ENCODE peak calls at places on chromosomes 6 and 20, in five cellular contexts. Q, W, P, I and G are unnamed samples.

GRCh38 chr6:117976030-117976651 is 69.1 kb downstream of the SLC35F1 start:
- DNase-seq in Q (peak; percentile 60), W (peak; percentile 46), P (no peak), I (no peak), G (peak; percentile 41)

GRCh38 chr6:116217069-116217468 is 36.8 kb downstream of the TSPYL4 start:
- DNase-seq in Q (peak; percentile 73), W (peak; percentile 70), P (no peak), I (no peak), G (peak; percentile 52)

GRCh38 chr6:56055066-56055465 is 179.7 kb upstream of the BMP5 start:
- DNase-seq in Q (peak; percentile 42), W (peak; percentile 26), P (no peak), I (no peak), G (no peak)

GRCh38 chr6:147046131-147046530 is 158.1 kb upstream of the STXBP5 start:
- DNase-seq in Q (no peak), W (peak; percentile 26), P (no peak), I (no peak), G (no peak)

GRCh38 chr6:44062105-44062770 is 65.0 kb downstream of the MRPL14 start:
- DNase-seq in Q (no peak), W (no peak), P (no peak), I (no peak), G (no peak)

GRCh38 chr20:33697129-33697528 is 10.9 kb upstream of the E2F1 start:
- DNase-seq in Q (peak; percentile 48), W (peak; percentile 89), P (no peak), I (no peak), G (peak; percentile 56)

GRCh38 chr6:106488494-106489369 is 128.2 kb downstream of the CRYBG1 start:
- DNase-seq in Q (peak; percentile 22), W (peak; percentile 25), P (no peak), I (no peak), G (no peak)

GRCh38 chr6:84774174-84775158 is 10.1 kb upstream of the TBX18 start:
- DNase-seq in Q (peak; percentile 74), W (no peak), P (peak; percentile 50), I (no peak), G (peak; percentile 37)

GRCh38 chr20:55172310-55173002 is 697.1 kb downstream of the DOK5 start:
- DNase-seq in Q (no peak), W (no peak), P (no peak), I (no peak), G (peak; percentile 4)

GRCh38 chr20:371755-372542 is 8.6 kb upstream of the TRIB3 start:
- DNase-seq in Q (peak; percentile 97), W (peak; percentile 96), P (no peak), I (peak; percentile 84), G (peak; percentile 99)

GRCh38 chr20:57658447-57659130 is 38.4 kb upstream of the ZBP1 start:
- DNase-seq in Q (no peak), W (no peak), P (peak; percentile 24), I (no peak), G (no peak)

GRCh38 chr6:156437084-156437879 is 339.9 kb upstream of the ARID1B start:
- DNase-seq in Q (no peak), W (no peak), P (no peak), I (no peak), G (peak; percentile 20)

GRCh38 chr6:21771626-21772320 is 178.2 kb downstream of the SOX4 start:
- DNase-seq in Q (peak; percentile 58), W (peak; percentile 40), P (no peak), I (no peak), G (no peak)

GRCh38 chr20:50551288-50551687 is 41.1 kb downstream of the PTPN1 start:
- DNase-seq in Q (no peak), W (no peak), P (no peak), I (no peak), G (no peak)

GRCh38 chr6:115891111-115891669 is 169.5 kb downstream of the FRK start:
- DNase-seq in Q (peak; percentile 65), W (no peak), P (no peak), I (peak; percentile 33), G (no peak)

GRCh38 chr6:125884656-125885055 is 71.9 kb upstream of the HINT3 start:
- DNase-seq in Q (no peak), W (no peak), P (no peak), I (no peak), G (no peak)
- H3K4me3 ChIP-seq in Q (no peak overlapping the region), W (no peak overlapping the region), P (no peak overlapping the region), I (no peak overlapping the region), G (no peak overlapping the region)

DNA sequence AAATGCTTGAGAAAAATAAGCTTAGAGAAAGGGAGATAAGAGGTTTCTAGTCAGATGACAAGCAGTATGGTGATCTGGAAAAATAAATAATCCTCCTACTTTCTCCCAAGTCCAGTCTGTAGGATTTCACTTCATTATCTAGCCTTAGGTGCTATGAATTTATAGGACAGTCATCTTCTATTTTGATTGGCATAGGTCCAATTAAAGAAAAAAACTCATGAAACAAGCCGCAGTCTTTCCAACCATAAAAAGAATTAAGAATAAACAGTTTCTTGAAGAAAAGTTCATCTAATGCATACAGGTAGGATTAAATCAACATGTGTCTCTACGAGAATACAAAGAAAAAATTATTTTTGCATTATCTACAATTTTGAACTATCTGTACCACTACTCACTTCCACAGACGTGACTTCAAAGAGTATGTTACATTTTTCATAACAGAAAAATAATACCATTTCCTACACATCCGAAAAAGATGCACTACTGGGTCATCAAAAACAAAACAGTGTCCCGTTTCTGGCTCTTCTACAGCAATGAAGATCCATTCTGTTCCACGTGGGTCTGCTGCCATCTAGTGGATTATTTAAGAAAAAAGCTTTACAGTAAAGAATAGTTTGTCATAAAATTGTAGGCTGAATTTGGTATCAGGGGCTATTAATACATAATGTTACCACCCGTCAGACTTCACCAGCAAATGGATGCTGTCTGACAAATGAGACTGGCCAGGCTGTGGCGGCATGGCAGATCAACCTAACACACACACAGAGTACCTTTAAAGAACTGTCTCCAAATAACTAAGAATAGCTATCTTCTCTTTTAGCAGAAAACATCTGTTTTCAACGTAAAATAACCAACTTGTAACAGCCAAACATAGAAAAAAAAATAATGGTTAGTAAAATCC is 28.9 kb downstream of the STX7 start:
- DNase-seq in Q (peak; percentile 83), W (peak; percentile 85), P (no peak), I (peak; percentile 9), G (peak; percentile 78)
- H3K4me3 ChIP-seq in Q (no peak overlapping the region), W (no peak overlapping the region), P (no peak overlapping the region), I (no peak overlapping the region), G (no peak overlapping the region)

DNA sequence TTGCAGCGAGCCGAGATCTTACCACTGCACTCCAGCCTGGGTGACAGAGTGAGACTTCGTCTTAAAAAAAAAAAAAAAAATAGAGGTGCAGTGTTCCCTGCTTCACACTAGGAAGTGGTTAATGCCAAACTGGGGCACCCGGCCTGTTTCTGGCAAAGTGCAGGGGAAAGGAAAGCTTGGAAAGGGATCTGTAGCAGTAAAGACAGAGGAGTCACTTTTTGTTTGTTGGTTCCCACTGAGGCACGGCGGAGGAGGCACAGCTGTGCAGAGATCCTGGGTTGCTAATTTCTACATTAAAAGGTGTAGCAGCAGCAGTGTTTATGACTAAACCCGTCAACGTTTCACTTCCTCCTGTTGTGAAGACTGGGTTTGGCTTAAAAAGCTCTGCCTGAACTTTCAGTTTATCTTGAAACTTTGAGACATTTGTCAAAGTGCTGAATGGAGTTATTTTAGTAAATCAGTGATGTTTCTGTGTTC is 125.6 kb downstream of the CARMIL1 start:
- DNase-seq in Q (no peak), W (no peak), P (no peak), I (no peak), G (no peak)
- H3K4me3 ChIP-seq in Q (no peak overlapping the region), W (no peak overlapping the region), P (peak overlapping the region; percentile 6), I (peak overlapping the region; percentile 19), G (no peak overlapping the region)

GRCh38 chr6:31775633-31776263 is 1.4 kb downstream of the VWA7 start:
- DNase-seq in Q (no peak), W (no peak), P (no peak), I (no peak), G (no peak)

GRCh38 chr6:31778193-31778592 is 1.1 kb upstream of the VWA7 start:
- DNase-seq in Q (no peak), W (no peak), P (no peak), I (no peak), G (no peak)

GRCh38 chr6:31776563-31776960 is 566 bp downstream of the VWA7 start:
- DNase-seq in Q (peak; percentile 5), W (no peak), P (no peak), I (no peak), G (no peak)

GRCh38 chr6:31777667-31778050 is 531 bp upstream of the VWA7 start:
- DNase-seq in Q (no peak), W (no peak), P (no peak), I (no peak), G (no peak)

DNA sequence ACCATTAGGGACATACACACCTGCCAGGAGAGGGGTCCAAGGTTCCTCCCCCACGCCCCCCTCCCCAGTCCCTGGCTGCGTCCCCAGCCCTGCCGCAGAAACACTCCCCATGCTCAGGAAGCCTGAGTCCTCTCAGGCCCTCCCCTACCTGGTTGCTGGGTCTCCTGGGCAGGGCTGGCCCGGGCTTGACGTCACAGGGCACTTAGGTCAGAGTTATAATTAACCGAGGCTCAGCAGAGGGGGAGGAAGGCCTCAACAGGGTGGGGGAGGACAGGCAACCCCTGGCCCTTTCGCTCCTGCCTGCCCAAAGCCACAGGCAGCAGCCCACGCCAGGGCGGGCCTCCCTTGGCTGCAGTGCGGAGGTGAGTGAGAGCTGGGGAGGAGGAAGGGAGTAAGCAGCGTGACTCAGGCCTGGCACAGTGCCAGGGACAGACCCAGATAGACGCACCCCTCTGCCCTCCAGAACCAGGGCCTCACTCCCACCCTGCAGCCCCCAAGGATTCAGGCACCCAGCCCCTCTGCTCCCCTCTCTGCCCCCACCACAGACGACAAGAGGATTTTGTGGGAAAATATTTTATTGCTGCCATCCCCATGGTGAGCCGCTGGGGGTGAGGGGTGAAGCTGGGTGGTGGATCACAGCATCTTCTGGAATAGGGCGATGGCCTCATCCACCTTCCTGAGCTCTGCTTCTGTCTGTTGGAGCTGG is at the start of gene VWA7:
- DNase-seq in Q (peak; percentile 73), W (peak; percentile 73), P (peak; percentile 85), I (peak; percentile 55), G (peak; percentile 66)
- H3K4me3 ChIP-seq in Q (no peak within 1 kb of the TSS), W (no peak within 1 kb of the TSS), P (peak within 1 kb of the TSS; percentile 26), I (no peak within 1 kb of the TSS), G (no peak within 1 kb of the TSS)

GRCh38 chr6:13926378-13926777 is 1.6 kb downstream of the RNF182 start:
- DNase-seq in Q (no peak), W (no peak), P (no peak), I (no peak), G (no peak)
- H3K4me3 ChIP-seq in Q (no peak overlapping the region), W (no peak overlapping the region), P (no peak overlapping the region), I (no peak overlapping the region), G (no peak overlapping the region)